ENCODE peak calls at places on chromosomes 13 and 19, in ten cellular contexts. One of them, this sample, is unnamed.

GRCh38 chr13:99425485-99426341 is 75.6 kb upstream of the TM9SF2 start:
- DNase-seq in GM23338: no peak
- DNase-seq in kidney epithelial cell: no peak
- DNase-seq in upper lobe of left lung: no peak
- DNase-seq in left lung: peak
- DNase-seq in uterus: no peak
- DNase-seq in psoas muscle: no peak
- DNase-seq in lung: no peak
- DNase-seq in breast epithelium: no peak
- DNase-seq in cardiac muscle cell: no peak
- DNase-seq in this sample: no peak

GRCh38 chr13:38950987-38951386 is 39.6 kb downstream of the STOML3 start:
- DNase-seq in upper lobe of left lung: no peak
- DNase-seq in kidney epithelial cell: no peak
- DNase-seq in psoas muscle: no peak
- DNase-seq in lung: no peak
- DNase-seq in cardiac muscle cell: no peak
- DNase-seq in breast epithelium: no peak
- DNase-seq in left lung: no peak
- DNase-seq in GM23338: no peak
- DNase-seq in uterus: no peak
- DNase-seq in this sample: no peak

GRCh38 chr13:99228737-99229691 is 28.4 kb downstream of the UBAC2 start:
- DNase-seq in psoas muscle: no peak
- DNase-seq in breast epithelium: no peak
- DNase-seq in GM23338: no peak
- DNase-seq in left lung: no peak
- DNase-seq in upper lobe of left lung: no peak
- DNase-seq in cardiac muscle cell: no peak
- DNase-seq in lung: no peak
- DNase-seq in kidney epithelial cell: peak
- DNase-seq in uterus: no peak
- DNase-seq in this sample: peak

GRCh38 chr19:55287361-55288079 is 3.7 kb downstream of the BRSK1 start:
- DNase-seq in cardiac muscle cell: no peak
- DNase-seq in psoas muscle: no peak
- DNase-seq in lung: no peak
- DNase-seq in kidney epithelial cell: no peak
- DNase-seq in uterus: no peak
- DNase-seq in upper lobe of left lung: no peak
- DNase-seq in GM23338: no peak
- DNase-seq in breast epithelium: no peak
- DNase-seq in left lung: no peak
- DNase-seq in this sample: no peak

GRCh38 chr19:54805665-54806515 is 2.5 kb downstream of the KIR2DL4 start:
- DNase-seq in lung: no peak
- DNase-seq in breast epithelium: no peak
- DNase-seq in uterus: no peak
- DNase-seq in cardiac muscle cell: no peak
- DNase-seq in kidney epithelial cell: no peak
- DNase-seq in left lung: no peak
- DNase-seq in upper lobe of left lung: peak
- DNase-seq in psoas muscle: no peak
- DNase-seq in GM23338: no peak
- DNase-seq in this sample: no peak

GRCh38 chr13:34931572-34931971 is 10.5 kb upstream of the NBEA start:
- DNase-seq in lung: no peak
- DNase-seq in breast epithelium: no peak
- DNase-seq in left lung: no peak
- DNase-seq in psoas muscle: no peak
- DNase-seq in cardiac muscle cell: peak
- DNase-seq in uterus: no peak
- DNase-seq in GM23338: no peak
- DNase-seq in upper lobe of left lung: no peak
- DNase-seq in kidney epithelial cell: no peak
- DNase-seq in this sample: no peak

GRCh38 chr13:90518398-90518797 is 829.1 kb upstream of the MIR17HG start:
- DNase-seq in breast epithelium: no peak
- DNase-seq in psoas muscle: no peak
- DNase-seq in lung: no peak
- DNase-seq in kidney epithelial cell: no peak
- DNase-seq in upper lobe of left lung: no peak
- DNase-seq in left lung: no peak
- DNase-seq in uterus: no peak
- DNase-seq in cardiac muscle cell: no peak
- DNase-seq in GM23338: no peak
- DNase-seq in this sample: no peak

GRCh38 chr19:1387684-1388636 is 4.3 kb downstream of the NDUFS7 start:
- DNase-seq in uterus: no peak
- DNase-seq in cardiac muscle cell: no peak
- DNase-seq in upper lobe of left lung: no peak
- DNase-seq in kidney epithelial cell: no peak
- DNase-seq in GM23338: no peak
- DNase-seq in left lung: no peak
- DNase-seq in breast epithelium: no peak
- DNase-seq in lung: no peak
- DNase-seq in psoas muscle: no peak
- DNase-seq in this sample: no peak

DNA sequence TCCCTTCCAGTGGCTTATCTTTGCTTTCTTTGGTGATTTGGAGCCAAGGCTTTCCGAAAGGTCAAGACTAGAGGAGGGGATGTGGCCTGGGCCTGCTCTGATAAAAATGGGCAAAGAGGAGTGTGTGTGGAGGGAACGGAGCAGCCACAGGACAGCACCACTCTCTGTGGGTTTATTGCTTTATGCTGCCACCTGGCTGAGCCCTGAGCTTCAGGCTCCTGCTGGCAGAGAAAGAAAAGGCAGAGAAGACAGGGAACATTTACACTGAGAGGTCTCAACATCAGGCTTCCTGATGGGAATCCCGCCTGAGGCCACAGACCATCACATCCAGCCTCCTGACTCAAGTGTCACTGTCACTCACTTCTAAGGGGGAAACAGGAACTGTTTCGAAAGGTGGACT is 9.2 kb upstream of the GSX1 start:
- DNase-seq in uterus: no peak
- DNase-seq in kidney epithelial cell: no peak
- DNase-seq in cardiac muscle cell: peak
- DNase-seq in lung: no peak
- DNase-seq in psoas muscle: no peak
- DNase-seq in GM23338: peak
- DNase-seq in breast epithelium: no peak
- DNase-seq in upper lobe of left lung: no peak
- DNase-seq in left lung: no peak
- DNase-seq in this sample: no peak
- TF ChIP-seq CTCF in uterus: no peak
- TF ChIP-seq CTCF in kidney epithelial cell: peak
- TF ChIP-seq CTCF in cardiac muscle cell: peak
- TF ChIP-seq CTCF in lung: peak
- TF ChIP-seq CTCF in psoas muscle: peak
- TF ChIP-seq CTCF in GM23338: peak
- TF ChIP-seq CTCF in breast epithelium: no peak
- TF ChIP-seq CTCF in upper lobe of left lung: peak
- TF ChIP-seq CTCF in left lung: no peak
- TF ChIP-seq CTCF in this sample: peak

DNA sequence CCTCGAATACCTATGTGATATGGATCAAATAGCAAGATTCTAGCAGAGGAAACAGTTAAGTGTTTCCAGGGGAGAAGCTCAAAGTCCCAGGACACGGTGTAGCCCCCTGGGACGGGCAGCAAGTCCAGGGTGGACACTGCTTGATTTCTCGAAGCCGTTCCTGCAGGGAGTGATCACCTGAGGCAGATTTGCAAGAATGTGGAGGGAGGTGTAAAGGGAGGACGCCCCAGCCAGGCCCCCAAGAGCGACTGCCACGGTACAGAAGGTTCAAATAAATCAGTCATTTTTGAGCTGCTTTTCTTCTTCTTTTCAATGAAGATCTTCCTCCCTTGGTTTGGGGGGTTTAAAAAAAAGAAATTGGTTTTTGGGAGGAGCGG is 41.4 kb downstream of the KLF2 start:
- DNase-seq in upper lobe of left lung: no peak
- DNase-seq in psoas muscle: peak
- DNase-seq in breast epithelium: no peak
- DNase-seq in GM23338: no peak
- DNase-seq in cardiac muscle cell: no peak
- DNase-seq in uterus: no peak
- DNase-seq in lung: no peak
- DNase-seq in kidney epithelial cell: no peak
- DNase-seq in left lung: peak
- DNase-seq in this sample: no peak
- H3K4me3 ChIP-seq in upper lobe of left lung: no peak
- H3K4me3 ChIP-seq in psoas muscle: peak
- H3K4me3 ChIP-seq in breast epithelium: no peak
- H3K4me3 ChIP-seq in GM23338: no peak
- H3K4me3 ChIP-seq in cardiac muscle cell: no peak
- H3K4me3 ChIP-seq in uterus: no peak
- H3K4me3 ChIP-seq in lung: no peak
- H3K4me3 ChIP-seq in kidney epithelial cell: no peak
- H3K4me3 ChIP-seq in left lung: no peak
- H3K4me3 ChIP-seq in this sample: no peak

DNA sequence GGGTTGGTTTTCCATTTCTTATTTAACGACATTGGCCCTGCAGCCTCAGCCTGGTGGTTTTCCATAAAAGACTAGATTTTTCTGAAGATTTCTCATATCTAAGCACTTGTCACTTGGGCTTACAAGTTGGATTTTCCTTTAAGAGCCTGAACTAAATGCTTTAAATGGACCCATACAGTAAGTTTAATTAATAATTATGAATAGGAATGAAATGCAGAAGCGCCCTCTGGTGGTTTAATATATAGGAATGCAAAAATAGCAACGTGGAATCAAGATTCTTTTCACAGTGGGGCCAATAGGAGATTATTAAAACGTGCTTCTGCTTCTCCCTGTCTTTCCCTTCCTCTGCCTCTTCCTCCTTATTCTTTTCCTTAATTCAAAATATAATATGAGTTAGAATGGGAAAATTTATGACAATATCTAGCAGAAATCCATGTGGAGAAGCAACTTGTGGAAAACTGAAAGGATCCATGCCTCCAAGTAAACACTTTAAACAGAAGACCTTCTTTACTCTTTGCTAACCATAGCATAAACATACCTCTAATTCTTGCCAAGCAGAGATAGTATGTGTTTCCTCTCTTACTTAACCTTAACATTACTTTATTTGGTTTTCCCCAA is 324.0 kb downstream of the GPC5 start:
- DNase-seq in uterus: no peak
- DNase-seq in lung: no peak
- DNase-seq in kidney epithelial cell: no peak
- DNase-seq in cardiac muscle cell: peak
- DNase-seq in GM23338: peak
- DNase-seq in psoas muscle: no peak
- DNase-seq in upper lobe of left lung: no peak
- DNase-seq in left lung: no peak
- DNase-seq in breast epithelium: no peak
- DNase-seq in this sample: peak
- TF ChIP-seq CTCF in uterus: peak
- TF ChIP-seq CTCF in lung: no peak
- TF ChIP-seq CTCF in kidney epithelial cell: peak
- TF ChIP-seq CTCF in cardiac muscle cell: peak
- TF ChIP-seq CTCF in GM23338: peak
- TF ChIP-seq CTCF in psoas muscle: peak
- TF ChIP-seq CTCF in upper lobe of left lung: peak
- TF ChIP-seq CTCF in left lung: peak
- TF ChIP-seq CTCF in breast epithelium: no peak
- TF ChIP-seq CTCF in this sample: peak

GRCh38 chr19:12918253-12918652 is 840 bp downstream of the SYCE2 start:
- DNase-seq in breast epithelium: no peak
- DNase-seq in GM23338: no peak
- DNase-seq in lung: no peak
- DNase-seq in uterus: no peak
- DNase-seq in upper lobe of left lung: no peak
- DNase-seq in left lung: no peak
- DNase-seq in cardiac muscle cell: no peak
- DNase-seq in kidney epithelial cell: no peak
- DNase-seq in psoas muscle: no peak
- DNase-seq in this sample: no peak

GRCh38 chr19:12913871-12914690 is 5.0 kb downstream of the SYCE2 start:
- DNase-seq in psoas muscle: no peak
- DNase-seq in left lung: no peak
- DNase-seq in upper lobe of left lung: no peak
- DNase-seq in GM23338: no peak
- DNase-seq in uterus: no peak
- DNase-seq in lung: no peak
- DNase-seq in breast epithelium: peak
- DNase-seq in cardiac muscle cell: peak
- DNase-seq in kidney epithelial cell: no peak
- DNase-seq in this sample: no peak

GRCh38 chr19:12907166-12907565 is 11.9 kb downstream of the SYCE2 start:
- DNase-seq in upper lobe of left lung: no peak
- DNase-seq in cardiac muscle cell: no peak
- DNase-seq in lung: no peak
- DNase-seq in psoas muscle: no peak
- DNase-seq in kidney epithelial cell: no peak
- DNase-seq in left lung: no peak
- DNase-seq in breast epithelium: no peak
- DNase-seq in uterus: no peak
- DNase-seq in GM23338: no peak
- DNase-seq in this sample: no peak

GRCh38 chr19:12913011-12913561 is 6.0 kb downstream of the SYCE2 start:
- DNase-seq in left lung: peak
- DNase-seq in lung: no peak
- DNase-seq in GM23338: peak
- DNase-seq in kidney epithelial cell: no peak
- DNase-seq in psoas muscle: peak
- DNase-seq in cardiac muscle cell: peak
- DNase-seq in upper lobe of left lung: peak
- DNase-seq in uterus: peak
- DNase-seq in breast epithelium: peak
- DNase-seq in this sample: peak
- H3K4me3 ChIP-seq in left lung: no peak
- H3K4me3 ChIP-seq in lung: no peak
- H3K4me3 ChIP-seq in GM23338: peak
- H3K4me3 ChIP-seq in kidney epithelial cell: no peak
- H3K4me3 ChIP-seq in psoas muscle: peak
- H3K4me3 ChIP-seq in cardiac muscle cell: no peak
- H3K4me3 ChIP-seq in upper lobe of left lung: peak
- H3K4me3 ChIP-seq in uterus: no peak
- H3K4me3 ChIP-seq in breast epithelium: peak
- H3K4me3 ChIP-seq in this sample: no peak

DNA sequence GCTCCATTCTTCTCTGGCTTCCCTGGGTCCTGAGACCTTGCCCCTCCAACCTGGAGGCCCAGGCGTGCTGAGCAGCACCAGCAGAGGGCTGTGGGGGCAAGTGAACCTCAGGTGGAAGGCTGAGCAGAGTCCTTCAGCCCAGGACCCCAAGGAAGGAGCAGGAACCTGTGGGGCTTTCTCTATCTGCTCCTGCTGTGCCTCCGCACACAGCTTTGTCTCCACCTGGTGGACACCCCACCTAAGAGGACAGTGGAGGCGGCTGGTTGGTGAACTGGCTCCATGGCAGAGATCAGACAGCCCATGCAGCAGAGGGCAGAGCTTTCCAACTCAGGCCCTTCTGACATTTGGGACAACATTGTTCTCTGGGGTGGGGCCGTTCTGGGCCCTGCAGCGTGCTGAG is 19.7 kb downstream of the ZFR2 start:
- DNase-seq in cardiac muscle cell: no peak
- DNase-seq in upper lobe of left lung: no peak
- DNase-seq in kidney epithelial cell: no peak
- DNase-seq in left lung: no peak
- DNase-seq in breast epithelium: no peak
- DNase-seq in psoas muscle: no peak
- DNase-seq in GM23338: peak
- DNase-seq in lung: no peak
- DNase-seq in uterus: no peak
- DNase-seq in this sample: no peak
- TF ChIP-seq CTCF in cardiac muscle cell: peak
- TF ChIP-seq CTCF in upper lobe of left lung: peak
- TF ChIP-seq CTCF in kidney epithelial cell: peak
- TF ChIP-seq CTCF in left lung: no peak
- TF ChIP-seq CTCF in breast epithelium: no peak
- TF ChIP-seq CTCF in psoas muscle: no peak
- TF ChIP-seq CTCF in GM23338: peak
- TF ChIP-seq CTCF in lung: no peak
- TF ChIP-seq CTCF in uterus: no peak
- TF ChIP-seq CTCF in this sample: no peak